ENCODE peak calls at places on chromosomes 2 and 18, in seven cellular contexts. One of them, this sample, is unnamed.
A peak's percentile ranks its signal among the peaks of the same experiment; 100 is the strongest.

GRCh38 chr2:32735370-32735769 is 107.5 kb downstream of the TTC27 start:
- DNase-seq in BE2C: no peak
- DNase-seq in fibroblast of villous mesenchyme: peak; percentile 41
- DNase-seq in germinal center: no peak
- DNase-seq in uterus: no peak
- DNase-seq in NCI-H1694: no peak
- DNase-seq in HT-29: no peak
- DNase-seq in this sample: peak; percentile 73

GRCh38 chr2:65329551-65329950 is 101.9 kb downstream of the ACTR2 start:
- DNase-seq in BE2C: no peak
- DNase-seq in fibroblast of villous mesenchyme: no peak
- DNase-seq in germinal center: no peak
- DNase-seq in uterus: no peak
- DNase-seq in NCI-H1694: peak; percentile 92
- DNase-seq in HT-29: no peak
- DNase-seq in this sample: no peak

GRCh38 chr2:105803773-105804172 is 59.1 kb downstream of the NCK2 start:
- DNase-seq in BE2C: no peak
- DNase-seq in fibroblast of villous mesenchyme: no peak
- DNase-seq in germinal center: no peak
- DNase-seq in uterus: no peak
- DNase-seq in NCI-H1694: no peak
- DNase-seq in HT-29: no peak
- DNase-seq in this sample: no peak

GRCh38 chr2:120381661-120382060 is 35.7 kb downstream of the INHBB start:
- DNase-seq in BE2C: no peak
- DNase-seq in fibroblast of villous mesenchyme: no peak
- DNase-seq in germinal center: no peak
- DNase-seq in uterus: no peak
- DNase-seq in NCI-H1694: no peak
- DNase-seq in HT-29: no peak
- DNase-seq in this sample: no peak

GRCh38 chr2:62189196-62189595 is 6.7 kb upstream of the B3GNT2 start:
- DNase-seq in BE2C: no peak
- DNase-seq in fibroblast of villous mesenchyme: no peak
- DNase-seq in germinal center: no peak
- DNase-seq in uterus: no peak
- DNase-seq in NCI-H1694: no peak
- DNase-seq in HT-29: no peak
- DNase-seq in this sample: no peak

GRCh38 chr18:22840606-22841144 is 92.5 kb upstream of the RBBP8 start:
- DNase-seq in BE2C: no peak
- DNase-seq in fibroblast of villous mesenchyme: no peak
- DNase-seq in germinal center: no peak
- DNase-seq in uterus: no peak
- DNase-seq in NCI-H1694: no peak
- DNase-seq in HT-29: no peak
- DNase-seq in this sample: peak; percentile 25

GRCh38 chr18:64103979-64104378 is 44.9 kb downstream of the LINC00305 start:
- DNase-seq in BE2C: no peak
- DNase-seq in fibroblast of villous mesenchyme: no peak
- DNase-seq in germinal center: no peak
- DNase-seq in uterus: no peak
- DNase-seq in NCI-H1694: no peak
- DNase-seq in HT-29: peak; percentile 54
- DNase-seq in this sample: no peak

GRCh38 chr2:70767699-70768584 is at the start of gene ADD2:
- DNase-seq in BE2C: peak; percentile 68
- DNase-seq in fibroblast of villous mesenchyme: peak; percentile 2
- DNase-seq in germinal center: peak; percentile 55
- DNase-seq in uterus: no peak
- DNase-seq in NCI-H1694: peak; percentile 60
- DNase-seq in HT-29: no peak
- DNase-seq in this sample: peak; percentile 3

GRCh38 chr2:121018136-121019057 is 266.6 kb downstream of the TFCP2L1 start:
- DNase-seq in BE2C: no peak
- DNase-seq in fibroblast of villous mesenchyme: peak; percentile 45
- DNase-seq in germinal center: no peak
- DNase-seq in uterus: peak; percentile 28
- DNase-seq in NCI-H1694: no peak
- DNase-seq in HT-29: no peak
- DNase-seq in this sample: no peak

GRCh38 chr2:48112911-48113687 is 206.8 kb upstream of the FBXO11 start:
- DNase-seq in BE2C: no peak
- DNase-seq in fibroblast of villous mesenchyme: peak; percentile 99
- DNase-seq in germinal center: no peak
- DNase-seq in uterus: no peak
- DNase-seq in NCI-H1694: no peak
- DNase-seq in HT-29: peak; percentile 4
- DNase-seq in this sample: peak; percentile 70

GRCh38 chr2:54052825-54053718 is 62.3 kb upstream of the ACYP2 start:
- DNase-seq in BE2C: peak; percentile 6
- DNase-seq in fibroblast of villous mesenchyme: no peak
- DNase-seq in germinal center: no peak
- DNase-seq in uterus: no peak
- DNase-seq in NCI-H1694: peak; percentile 38
- DNase-seq in HT-29: peak; percentile 53
- DNase-seq in this sample: no peak

GRCh38 chr2:60498176-60499081 is 55.0 kb downstream of the BCL11A start:
- DNase-seq in BE2C: no peak
- DNase-seq in fibroblast of villous mesenchyme: no peak
- DNase-seq in germinal center: peak; percentile 62
- DNase-seq in uterus: no peak
- DNase-seq in NCI-H1694: no peak
- DNase-seq in HT-29: no peak
- DNase-seq in this sample: no peak